ENCODE peak calls at places on chromosomes 12 and 14, in four cellular contexts. I, F, G and O are unnamed samples.

GRCh38 chr14:105392161-105393090 is 5.9 kb upstream of the TEX22 start:
- DNase-seq in I (no peak), F (no peak), G (no peak), O (no peak)

GRCh38 chr14:101820283-101820798 is 58.8 kb downstream of the PPP2R5C start:
- DNase-seq in I (no peak), F (peak), G (no peak), O (no peak)

GRCh38 chr12:26878661-26879119 is 45.7 kb upstream of the ITPR2 start:
- DNase-seq in I (no peak), F (no peak), G (no peak), O (no peak)

GRCh38 chr14:78154827-78155226 is 15.3 kb upstream of the NRXN3 start:
- DNase-seq in I (peak), F (no peak), G (no peak), O (peak)

GRCh38 chr12:93370947-93371346 is 6.8 kb upstream of the NUDT4 start:
- DNase-seq in I (no peak), F (no peak), G (no peak), O (no peak)

GRCh38 chr12:100401660-100402059 is 44.8 kb downstream of the SLC17A8 start:
- DNase-seq in I (no peak), F (no peak), G (no peak), O (peak)

GRCh38 chr12:44846826-44847225 is 29.3 kb downstream of the NELL2 start:
- DNase-seq in I (no peak), F (no peak), G (no peak), O (no peak)

GRCh38 chr12:123063535-123063934 is 83.1 kb downstream of the ARL6IP4 start:
- DNase-seq in I (peak), F (no peak), G (peak), O (peak)

GRCh38 chr14:29111554-29111953 is 345.0 kb downstream of the FOXG1 start:
- DNase-seq in I (no peak), F (no peak), G (no peak), O (no peak)

GRCh38 chr12:90331262-90331661 is 622.6 kb upstream of the ATP2B1 start:
- DNase-seq in I (no peak), F (no peak), G (no peak), O (no peak)

GRCh38 chr12:3931206-3931605 is 58.0 kb upstream of the PARP11 start:
- DNase-seq in I (no peak), F (no peak), G (no peak), O (no peak)

GRCh38 chr12:89059721-89060120 is 292.6 kb downstream of the DUSP6 start:
- DNase-seq in I (no peak), F (no peak), G (no peak), O (no peak)

GRCh38 chr14:84646791-84647500 is 883.0 kb upstream of the FLRT2 start:
- DNase-seq in I (no peak), F (no peak), G (no peak), O (no peak)

GRCh38 chr12:18422849-18423248 is 161.5 kb downstream of the PIK3C2G start:
- DNase-seq in I (no peak), F (no peak), G (no peak), O (no peak)

GRCh38 chr12:46356655-46357437 is 15.7 kb downstream of the SLC38A2 start:
- DNase-seq in I (no peak), F (no peak), G (no peak), O (no peak)

GRCh38 chr12:121709478-121709890 is 3.1 kb upstream of the TMEM120B start:
- DNase-seq in I (no peak), F (no peak), G (peak), O (no peak)

GRCh38 chr14:73239463-73240241 is 2.3 kb downstream of the PAPLN start:
- DNase-seq in I (no peak), F (no peak), G (no peak), O (no peak)

GRCh38 chr12:46659032-46659703 is 166.6 kb downstream of the SLC38A4 start:
- DNase-seq in I (no peak), F (no peak), G (no peak), O (no peak)

GRCh38 chr14:102221026-102221425 is 81.3 kb downstream of the WDR20 start:
- DNase-seq in I (no peak), F (no peak), G (no peak), O (peak)

GRCh38 chr14:89576960-89577359 is 159.9 kb upstream of the FOXN3 start:
- DNase-seq in I (no peak), F (no peak), G (no peak), O (peak)

GRCh38 chr14:104548802-104549535 is 30.6 kb upstream of the C14orf180 start:
- DNase-seq in I (no peak), F (no peak), G (no peak), O (no peak)

GRCh38 chr12:128966411-128966810 is 113.1 kb downstream of the GLT1D1 start:
- DNase-seq in I (no peak), F (no peak), G (no peak), O (no peak)

GRCh38 chr12:28710882-28711281 is 438.2 kb upstream of the FAR2 start:
- DNase-seq in I (no peak), F (no peak), G (no peak), O (no peak)

GRCh38 chr12:114975974-114976310 is 292.0 kb upstream of the TBX3 start:
- DNase-seq in I (no peak), F (no peak), G (no peak), O (no peak)

GRCh38 chr14:35355981-35356839 is 48.3 kb downstream of the NFKBIA start:
- DNase-seq in I (peak), F (no peak), G (peak), O (no peak)

GRCh38 chr12:102631274-102631673 is 150.9 kb upstream of the IGF1 start:
- DNase-seq in I (no peak), F (no peak), G (no peak), O (no peak)

GRCh38 chr12:130952545-130952954 is 1.2 kb upstream of the ADGRD1 start:
- DNase-seq in I (no peak), F (no peak), G (no peak), O (no peak)

GRCh38 chr12:125773033-125773432 is 707.8 kb downstream of the AACS start:
- DNase-seq in I (peak), F (no peak), G (peak), O (peak)

GRCh38 chr14:77043984-77044485 is 15.5 kb upstream of the IRF2BPL start:
- DNase-seq in I (no peak), F (no peak), G (no peak), O (no peak)

GRCh38 chr12:116975779-116976393 is 65.1 kb downstream of the FBXW8 start:
- DNase-seq in I (no peak), F (no peak), G (no peak), O (no peak)

GRCh38 chr14:23435540-23436326 is at the start of gene MYH7:
- DNase-seq in I (no peak), F (no peak), G (peak), O (no peak)

GRCh38 chr14:30849354-30849753 is 25.0 kb upstream of the COCH start:
- DNase-seq in I (no peak), F (peak), G (no peak), O (no peak)

GRCh38 chr12:3559601-3560294 is 68.7 kb downstream of the PRMT8 start:
- DNase-seq in I (no peak), F (no peak), G (no peak), O (no peak)

GRCh38 chr12:19150273-19150895 is 20.9 kb downstream of the PLEKHA5 start:
- DNase-seq in I (no peak), F (no peak), G (no peak), O (no peak)

GRCh38 chr14:31411218-31411727 is 9.1 kb downstream of the HEATR5A start:
- DNase-seq in I (no peak), F (no peak), G (no peak), O (no peak)

GRCh38 chr12:106672308-106673085 is 89.7 kb downstream of the RFX4 start:
- DNase-seq in I (no peak), F (no peak), G (no peak), O (peak)

GRCh38 chr14:30243157-30243556 is 315.5 kb upstream of the PRKD1 start:
- DNase-seq in I (no peak), F (no peak), G (no peak), O (no peak)

GRCh38 chr12:104864668-104865067 is 93.4 kb downstream of the SLC41A2 start:
- DNase-seq in I (no peak), F (no peak), G (no peak), O (no peak)

GRCh38 chr14:95317817-95318343 is 1.8 kb downstream of the CLMN start:
- DNase-seq in I (no peak), F (no peak), G (no peak), O (no peak)
- TF ChIP-seq BRCA1 in I (no peak), F (no peak), G (no peak), O (no peak)

GRCh38 chr14:21675566-21675965 is 1.9 kb upstream of the OR4E1 start:
- DNase-seq in I (no peak), F (no peak), G (no peak), O (no peak)

DNA sequence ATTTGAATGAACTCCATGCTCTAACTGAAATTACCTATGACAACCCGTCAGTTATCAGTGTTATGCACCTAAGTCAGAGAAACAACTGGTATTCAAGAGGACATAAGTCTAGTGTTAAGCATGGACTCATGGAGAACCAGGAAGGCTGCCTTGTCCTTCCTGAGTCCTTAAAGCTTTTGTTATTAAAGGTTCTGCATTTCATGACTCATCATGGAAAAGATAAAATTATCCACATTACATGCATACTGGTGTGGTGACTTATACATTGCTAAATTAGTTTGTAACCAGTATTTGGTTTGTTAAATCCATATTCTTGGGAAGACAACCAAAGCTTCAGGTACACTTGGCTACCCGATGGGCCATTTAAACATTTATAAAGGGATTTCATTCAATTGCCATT is 6.5 kb upstream of the OR4E1 start:
- DNase-seq in I (no peak), F (no peak), G (no peak), O (no peak)
- TF ChIP-seq BRCA1 in I (no peak), F (no peak), G (no peak), O (no peak)

GRCh38 chr12:879641-880040 is 69.9 kb downstream of the RAD52 start:
- DNase-seq in I (no peak), F (no peak), G (no peak), O (no peak)
- TF ChIP-seq BRCA1 in I (no peak), F (no peak), G (no peak), O (no peak)

DNA sequence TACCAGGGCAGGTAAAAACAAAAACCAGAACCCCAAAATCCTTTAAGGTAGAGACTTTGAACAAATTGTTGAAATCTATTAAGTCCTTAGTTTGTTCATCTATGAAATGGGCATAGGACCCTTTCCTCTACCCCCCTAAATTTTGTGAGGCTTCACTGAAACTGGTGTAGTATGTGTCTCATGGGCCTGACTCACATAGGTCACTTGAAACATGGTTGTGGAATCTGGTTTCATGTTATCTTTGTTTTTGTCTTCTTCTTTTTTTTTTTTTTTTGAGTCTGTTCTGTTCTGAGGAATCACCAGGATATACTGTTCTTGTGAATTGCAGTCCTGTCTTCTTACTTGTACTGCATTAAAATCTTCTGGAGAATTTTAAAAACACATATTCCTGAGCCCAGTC is 202.2 kb downstream of the KTN1 start:
- DNase-seq in I (no peak), F (no peak), G (no peak), O (no peak)
- TF ChIP-seq BRCA1 in I (no peak), F (no peak), G (no peak), O (no peak)

DNA sequence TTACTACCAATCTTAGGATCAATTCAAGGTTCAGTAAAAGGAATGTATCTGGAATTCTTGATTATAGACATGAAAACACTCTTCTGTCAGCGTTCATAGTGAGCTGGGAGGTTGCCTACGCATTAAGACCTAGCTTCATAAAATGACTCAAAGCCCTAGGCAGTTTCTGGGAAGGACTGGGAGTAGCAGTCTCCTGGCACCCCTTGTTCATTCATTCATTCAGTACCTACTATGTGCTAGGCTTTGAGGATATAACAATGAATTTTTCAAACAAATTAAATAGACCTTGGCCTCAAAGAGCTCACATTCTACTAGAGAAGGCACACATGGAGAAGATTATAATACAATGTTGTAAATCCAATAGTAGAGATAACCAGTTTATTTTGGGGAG is 46.1 kb downstream of the MDM2 start:
- DNase-seq in I (no peak), F (no peak), G (no peak), O (no peak)
- TF ChIP-seq BRCA1 in I (no peak), F (no peak), G (no peak), O (no peak)

GRCh38 chr14:26008290-26008689 is 589.5 kb downstream of the NOVA1 start:
- DNase-seq in I (no peak), F (no peak), G (no peak), O (no peak)
- TF ChIP-seq BRCA1 in I (no peak), F (no peak), G (no peak), O (no peak)

GRCh38 chr12:59322473-59322872 is 273.4 kb upstream of the SLC16A7 start:
- DNase-seq in I (no peak), F (no peak), G (no peak), O (no peak)
- TF ChIP-seq BRCA1 in I (no peak), F (no peak), G (no peak), O (no peak)

GRCh38 chr12:79732647-79733046 is 41.9 kb upstream of the PAWR start:
- DNase-seq in I (no peak), F (no peak), G (no peak), O (no peak)

GRCh38 chr12:79737875-79738718 is 47.3 kb upstream of the PAWR start:
- DNase-seq in I (peak), F (peak), G (peak), O (no peak)
- TF ChIP-seq BRCA1 in I (no peak), F (no peak), G (no peak), O (no peak)

DNA sequence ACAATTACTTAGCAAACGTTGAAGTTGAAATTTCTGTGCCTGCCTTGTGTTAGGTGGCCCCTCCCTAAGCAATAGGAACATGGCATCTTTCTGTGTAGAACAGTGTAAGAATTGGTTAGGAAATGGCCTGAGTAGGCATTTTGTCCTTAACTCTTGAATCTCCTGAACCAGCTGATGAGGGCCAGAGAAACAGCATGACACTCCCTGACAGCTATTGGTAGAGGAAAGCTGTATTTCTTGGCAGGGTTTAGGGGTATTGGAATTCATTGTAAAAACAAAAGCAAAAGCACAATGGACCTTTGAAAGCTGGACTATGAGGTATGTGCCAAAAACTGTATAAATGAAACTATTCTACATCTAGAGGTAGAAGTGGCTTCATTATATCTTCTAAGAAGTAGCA is 40.6 kb upstream of the LRTM2 start:
- DNase-seq in I (no peak), F (no peak), G (no peak), O (no peak)
- TF ChIP-seq BRCA1 in I (no peak), F (no peak), G (no peak), O (no peak)

DNA sequence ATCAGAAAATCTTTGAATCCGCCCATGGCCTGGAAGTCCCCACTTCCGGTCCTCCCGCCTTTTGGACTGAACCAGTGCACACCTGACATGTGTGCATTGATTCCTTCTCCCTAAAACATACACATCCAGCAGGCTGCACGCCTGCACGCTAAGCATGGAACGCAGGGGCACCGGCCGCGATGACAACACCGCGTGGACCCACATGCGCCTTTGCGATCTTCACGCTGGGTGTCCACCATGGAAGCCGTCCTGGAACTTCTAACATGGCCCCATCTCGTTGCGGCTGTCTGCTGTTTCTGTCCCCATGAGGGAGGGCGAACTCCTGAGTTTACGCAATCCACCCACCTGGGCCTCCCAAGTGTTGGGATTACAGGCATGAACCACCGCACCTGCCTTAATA is 73.7 kb downstream of the GALNT9 start:
- DNase-seq in I (no peak), F (no peak), G (no peak), O (no peak)
- TF ChIP-seq BRCA1 in I (no peak), F (no peak), G (no peak), O (no peak)